ENCODE peak calls at places on chromosome 11, in six cellular contexts. One of them, this sample, is unnamed.

GRCh38 chr11:118012083-118012669 is 26.0 kb downstream of the IL10RA start:
- DNase-seq in GM12878: no peak
- DNase-seq in SK-N-SH: no peak
- DNase-seq in H1: no peak
- DNase-seq in GM12891: no peak
- DNase-seq in HepG2: no peak
- DNase-seq in this sample: no peak

GRCh38 chr11:20873054-20873453 is 203.7 kb downstream of the NELL1 start:
- DNase-seq in GM12878: no peak
- DNase-seq in SK-N-SH: peak; percentile 64
- DNase-seq in H1: peak; percentile 41
- DNase-seq in HepG2: peak; percentile 49
- DNase-seq in GM12891: no peak
- DNase-seq in this sample: no peak

GRCh38 chr11:115083129-115083823 is 404.9 kb downstream of the NXPE2 start:
- DNase-seq in SK-N-SH: no peak
- DNase-seq in GM12891: no peak
- DNase-seq in GM12878: no peak
- DNase-seq in HepG2: no peak
- DNase-seq in H1: no peak
- DNase-seq in this sample: no peak

GRCh38 chr11:61963282-61964057 is 4.0 kb downstream of the FTH1 start:
- DNase-seq in H1: no peak
- DNase-seq in HepG2: no peak
- DNase-seq in SK-N-SH: no peak
- DNase-seq in GM12878: peak; percentile 53
- DNase-seq in GM12891: no peak
- DNase-seq in this sample: no peak

GRCh38 chr11:130858215-130858614 is 58.1 kb downstream of the SNX19 start:
- DNase-seq in H1: no peak
- DNase-seq in GM12878: no peak
- DNase-seq in HepG2: no peak
- DNase-seq in GM12891: no peak
- DNase-seq in SK-N-SH: peak; percentile 23
- DNase-seq in this sample: no peak

GRCh38 chr11:14642453-14642852 is 1.2 kb upstream of the PDE3B start:
- DNase-seq in H1: no peak
- DNase-seq in SK-N-SH: no peak
- DNase-seq in HepG2: no peak
- DNase-seq in GM12878: no peak
- DNase-seq in GM12891: no peak
- DNase-seq in this sample: no peak

GRCh38 chr11:27076121-27076589 is 35.5 kb downstream of the BBOX1 start:
- DNase-seq in H1: no peak
- DNase-seq in GM12891: no peak
- DNase-seq in SK-N-SH: no peak
- DNase-seq in HepG2: no peak
- DNase-seq in GM12878: no peak
- DNase-seq in this sample: no peak

GRCh38 chr11:119845305-119845704 is 116.3 kb upstream of the NECTIN1 start:
- DNase-seq in GM12878: no peak
- DNase-seq in SK-N-SH: no peak
- DNase-seq in HepG2: no peak
- DNase-seq in H1: no peak
- DNase-seq in GM12891: no peak
- DNase-seq in this sample: no peak

GRCh38 chr11:1507381-1508140 is 21.0 kb upstream of the MOB2 start:
- DNase-seq in GM12878: no peak
- DNase-seq in GM12891: no peak
- DNase-seq in HepG2: no peak
- DNase-seq in H1: no peak
- DNase-seq in SK-N-SH: no peak
- DNase-seq in this sample: no peak

GRCh38 chr11:67167715-67168114 is 48.7 kb downstream of the KDM2A start:
- DNase-seq in SK-N-SH: no peak
- DNase-seq in GM12891: no peak
- DNase-seq in HepG2: no peak
- DNase-seq in H1: no peak
- DNase-seq in GM12878: no peak
- DNase-seq in this sample: no peak

GRCh38 chr11:877565-877964 is 33.0 kb downstream of the CHID1 start:
- DNase-seq in H1: no peak
- DNase-seq in GM12891: no peak
- DNase-seq in GM12878: no peak
- DNase-seq in HepG2: no peak
- DNase-seq in SK-N-SH: peak; percentile 71
- DNase-seq in this sample: no peak

GRCh38 chr11:72807789-72808188 is 6.4 kb upstream of the ATG16L2 start:
- DNase-seq in SK-N-SH: no peak
- DNase-seq in H1: no peak
- DNase-seq in GM12891: no peak
- DNase-seq in GM12878: no peak
- DNase-seq in HepG2: no peak
- DNase-seq in this sample: no peak
- TF ChIP-seq POLR2AphosphoS5 in SK-N-SH: no peak
- TF ChIP-seq POLR2AphosphoS5 in H1: no peak
- TF ChIP-seq POLR2AphosphoS5 in GM12891: no peak
- TF ChIP-seq POLR2AphosphoS5 in GM12878: no peak
- TF ChIP-seq POLR2AphosphoS5 in HepG2: no peak
- TF ChIP-seq POLR2AphosphoS5 in this sample: no peak

GRCh38 chr11:60699282-60699681 is at the start of gene MS4A8:
- DNase-seq in HepG2: no peak
- DNase-seq in GM12891: no peak
- DNase-seq in SK-N-SH: no peak
- DNase-seq in H1: no peak
- DNase-seq in GM12878: no peak
- DNase-seq in this sample: no peak
- TF ChIP-seq TAF1 in HepG2: no peak
- TF ChIP-seq TAF1 in GM12891: no peak
- TF ChIP-seq TAF1 in SK-N-SH: no peak
- TF ChIP-seq TAF1 in H1: no peak
- TF ChIP-seq TAF1 in GM12878: no peak
- TF ChIP-seq TAF1 in this sample: no peak

GRCh38 chr11:64619811-64620285 is 28.8 kb downstream of the SLC22A12 start:
- DNase-seq in H1: no peak
- DNase-seq in SK-N-SH: peak; percentile 70
- DNase-seq in GM12891: no peak
- DNase-seq in HepG2: peak; percentile 41
- DNase-seq in GM12878: no peak
- DNase-seq in this sample: no peak
- TF ChIP-seq POLR2AphosphoS5 in H1: no peak
- TF ChIP-seq POLR2AphosphoS5 in SK-N-SH: no peak
- TF ChIP-seq POLR2AphosphoS5 in GM12891: no peak
- TF ChIP-seq POLR2AphosphoS5 in HepG2: no peak
- TF ChIP-seq POLR2AphosphoS5 in GM12878: no peak
- TF ChIP-seq POLR2AphosphoS5 in this sample: no peak

GRCh38 chr11:113242060-113242459 is 72.3 kb upstream of the TTC12 start:
- DNase-seq in H1: no peak
- DNase-seq in GM12878: no peak
- DNase-seq in GM12891: no peak
- DNase-seq in HepG2: no peak
- DNase-seq in SK-N-SH: no peak
- DNase-seq in this sample: no peak

GRCh38 chr11:113238721-113239120 is 75.7 kb upstream of the TTC12 start:
- DNase-seq in SK-N-SH: no peak
- DNase-seq in HepG2: no peak
- DNase-seq in GM12891: no peak
- DNase-seq in GM12878: no peak
- DNase-seq in H1: no peak
- DNase-seq in this sample: no peak

GRCh38 chr11:113241190-113242051 is 73.0 kb upstream of the TTC12 start:
- DNase-seq in SK-N-SH: peak; percentile 38
- DNase-seq in GM12878: no peak
- DNase-seq in H1: no peak
- DNase-seq in GM12891: no peak
- DNase-seq in HepG2: no peak
- DNase-seq in this sample: no peak

GRCh38 chr11:113240389-113240788 is 74.0 kb upstream of the TTC12 start:
- DNase-seq in GM12878: no peak
- DNase-seq in HepG2: no peak
- DNase-seq in H1: no peak
- DNase-seq in GM12891: no peak
- DNase-seq in SK-N-SH: no peak
- DNase-seq in this sample: no peak

GRCh38 chr11:113240790-113241189 is 73.6 kb upstream of the TTC12 start:
- DNase-seq in GM12878: no peak
- DNase-seq in HepG2: no peak
- DNase-seq in H1: no peak
- DNase-seq in SK-N-SH: no peak
- DNase-seq in GM12891: no peak
- DNase-seq in this sample: no peak
- TF ChIP-seq TAF1 in GM12878: no peak
- TF ChIP-seq TAF1 in HepG2: no peak
- TF ChIP-seq TAF1 in H1: no peak
- TF ChIP-seq TAF1 in SK-N-SH: no peak
- TF ChIP-seq TAF1 in GM12891: no peak
- TF ChIP-seq TAF1 in this sample: no peak

DNA sequence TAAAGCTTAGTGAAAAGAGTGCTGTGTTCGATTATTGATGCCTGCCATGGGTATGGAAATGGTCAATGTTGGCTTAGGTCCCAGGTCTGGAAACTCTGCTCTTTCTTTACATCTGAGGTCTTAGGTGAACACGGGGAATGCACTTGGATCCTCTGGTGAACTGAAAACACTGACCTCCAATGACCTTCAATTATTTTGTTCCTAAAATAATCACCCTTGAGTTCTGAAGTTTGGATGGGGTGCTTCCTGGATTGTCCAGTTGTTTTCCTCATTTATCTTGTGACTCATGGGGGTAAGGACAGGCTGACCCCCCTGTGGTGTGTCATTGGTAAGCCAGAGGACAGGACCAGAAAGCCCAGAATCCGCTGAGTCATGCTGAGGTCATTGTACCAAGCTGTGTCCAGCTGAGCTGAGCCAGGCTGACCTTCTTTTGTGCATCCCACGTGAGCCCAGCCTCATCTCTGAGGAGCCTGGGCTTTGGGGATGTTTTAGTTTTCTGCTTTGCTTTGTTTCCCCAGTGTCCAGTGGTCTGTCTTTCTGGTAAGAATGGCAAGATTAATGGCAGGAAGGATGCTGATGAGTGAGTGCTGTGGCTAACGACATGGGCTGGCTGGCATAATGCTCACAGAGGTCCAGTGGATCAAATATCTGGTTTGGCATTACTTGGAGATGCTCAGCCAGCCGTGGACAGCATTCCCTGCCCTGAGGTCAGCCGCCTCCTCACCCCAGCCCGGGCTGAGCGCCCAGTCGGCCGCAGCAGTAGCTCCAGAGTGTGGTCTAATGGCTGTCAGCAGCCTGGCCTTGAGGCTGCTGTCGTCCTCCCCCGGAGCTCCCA is 35.6 kb downstream of the AMPD3 start:
- DNase-seq in GM12878: no peak
- DNase-seq in SK-N-SH: peak; percentile 48
- DNase-seq in H1: no peak
- DNase-seq in GM12891: no peak
- DNase-seq in HepG2: peak; percentile 68
- DNase-seq in this sample: no peak
- TF ChIP-seq POLR2AphosphoS5 in GM12878: no peak
- TF ChIP-seq POLR2AphosphoS5 in SK-N-SH: peak; percentile 68
- TF ChIP-seq POLR2AphosphoS5 in H1: no peak
- TF ChIP-seq POLR2AphosphoS5 in GM12891: no peak
- TF ChIP-seq POLR2AphosphoS5 in HepG2: no peak
- TF ChIP-seq POLR2AphosphoS5 in this sample: no peak

GRCh38 chr11:87263979-87264378 is 226.2 kb downstream of the TMEM135 start:
- DNase-seq in HepG2: no peak
- DNase-seq in SK-N-SH: no peak
- DNase-seq in GM12891: no peak
- DNase-seq in GM12878: no peak
- DNase-seq in H1: no peak
- DNase-seq in this sample: no peak

GRCh38 chr11:87263439-87263838 is 225.7 kb downstream of the TMEM135 start:
- DNase-seq in H1: no peak
- DNase-seq in GM12878: no peak
- DNase-seq in SK-N-SH: no peak
- DNase-seq in GM12891: no peak
- DNase-seq in HepG2: no peak
- DNase-seq in this sample: no peak

GRCh38 chr11:87265132-87265531 is 227.4 kb downstream of the TMEM135 start:
- DNase-seq in SK-N-SH: no peak
- DNase-seq in GM12891: no peak
- DNase-seq in H1: no peak
- DNase-seq in HepG2: no peak
- DNase-seq in GM12878: no peak
- DNase-seq in this sample: no peak

GRCh38 chr11:87266751-87267150 is 229.0 kb downstream of the TMEM135 start:
- DNase-seq in GM12878: no peak
- DNase-seq in H1: no peak
- DNase-seq in SK-N-SH: no peak
- DNase-seq in GM12891: no peak
- DNase-seq in HepG2: no peak
- DNase-seq in this sample: no peak

DNA sequence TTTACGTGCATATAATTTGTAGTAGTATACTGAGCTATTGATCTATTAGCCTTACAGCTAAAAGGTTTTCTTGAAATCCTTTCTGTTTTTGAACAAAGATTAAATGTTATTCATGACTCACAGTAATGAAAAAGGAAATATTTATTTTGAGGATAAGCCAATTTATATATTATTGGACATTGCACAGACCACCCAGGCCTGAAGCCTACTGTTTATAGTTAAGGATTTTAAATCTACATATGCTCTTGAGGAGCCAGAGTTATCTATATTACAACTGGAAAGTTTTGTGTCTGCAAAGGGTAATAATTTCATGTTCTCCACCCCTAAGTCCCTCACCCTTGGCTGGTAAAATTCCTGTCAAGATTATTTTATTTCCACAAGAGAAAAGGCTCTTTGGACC is 228.2 kb downstream of the TMEM135 start:
- DNase-seq in GM12878: no peak
- DNase-seq in H1: no peak
- DNase-seq in SK-N-SH: no peak
- DNase-seq in HepG2: no peak
- DNase-seq in GM12891: no peak
- DNase-seq in this sample: no peak
- TF ChIP-seq TAF1 in GM12878: no peak
- TF ChIP-seq TAF1 in H1: no peak
- TF ChIP-seq TAF1 in SK-N-SH: no peak
- TF ChIP-seq TAF1 in HepG2: no peak
- TF ChIP-seq TAF1 in GM12891: no peak
- TF ChIP-seq TAF1 in this sample: no peak

DNA sequence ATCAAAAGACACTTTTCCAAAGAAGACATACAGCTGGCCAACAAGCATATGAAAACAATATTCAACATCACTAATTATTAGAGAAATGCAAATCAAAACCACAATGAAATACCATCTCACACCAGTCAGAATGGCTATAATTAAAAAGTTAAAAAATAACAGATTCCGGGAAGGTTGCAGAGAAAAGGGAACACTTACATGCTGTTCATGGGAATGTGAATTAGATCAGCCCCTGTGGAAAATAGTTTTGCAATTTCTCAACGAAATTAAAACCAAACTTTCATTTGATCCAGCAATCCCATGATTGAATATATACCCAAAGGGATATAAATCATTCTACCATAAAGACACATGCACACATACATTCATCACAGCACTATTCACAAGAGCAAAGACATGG is 32.5 kb downstream of the NOX4 start:
- DNase-seq in HepG2: no peak
- DNase-seq in H1: no peak
- DNase-seq in SK-N-SH: no peak
- DNase-seq in GM12878: no peak
- DNase-seq in GM12891: no peak
- DNase-seq in this sample: no peak
- TF ChIP-seq POLR2AphosphoS5 in HepG2: no peak
- TF ChIP-seq POLR2AphosphoS5 in H1: no peak
- TF ChIP-seq POLR2AphosphoS5 in SK-N-SH: no peak
- TF ChIP-seq POLR2AphosphoS5 in GM12878: no peak
- TF ChIP-seq POLR2AphosphoS5 in GM12891: no peak
- TF ChIP-seq POLR2AphosphoS5 in this sample: no peak

GRCh38 chr11:34181254-34181653 is 75.8 kb downstream of the NAT10 start:
- DNase-seq in HepG2: no peak
- DNase-seq in H1: no peak
- DNase-seq in GM12891: no peak
- DNase-seq in SK-N-SH: no peak
- DNase-seq in GM12878: no peak
- DNase-seq in this sample: no peak
- TF ChIP-seq TAF1 in HepG2: no peak
- TF ChIP-seq TAF1 in H1: no peak
- TF ChIP-seq TAF1 in GM12891: no peak
- TF ChIP-seq TAF1 in SK-N-SH: no peak
- TF ChIP-seq TAF1 in GM12878: no peak
- TF ChIP-seq TAF1 in this sample: no peak